ENCODE peak calls at places on chromosome 17, in seven cellular contexts. U is fibroblast of lung, Y is tibial artery, B is HAP-1, W is heart left ventricle, N is GM23338, L is HepG2. R is an unnamed sample. For H3K4me1, the result is how much of the 10 kb centered on the place peaks cover.

GRCh38 chr17:1203111-1203966 is 23.6 kb upstream of the ABR start:
- DNase-seq in U (peak), Y (peak), B (peak), W (peak), N (peak), L (no peak), R (peak)

GRCh38 chr17:61307905-61308886 is 91.4 kb upstream of the TBX2 start:
- DNase-seq in U (peak), Y (no peak), B (no peak), W (no peak), N (peak), L (no peak), R (peak)

GRCh38 chr17:45129940-45130639 is 2.2 kb downstream of the PLCD3 start:
- DNase-seq in U (no peak), Y (no peak), B (no peak), W (no peak), N (no peak), L (peak), R (no peak)

GRCh38 chr17:74529243-74529642 is 2.0 kb downstream of the CD300LB start:
- DNase-seq in U (no peak), Y (no peak), B (no peak), W (no peak), N (no peak), L (no peak), R (no peak)

GRCh38 chr17:76623271-76624146 is 20.0 kb downstream of the ST6GALNAC1 start:
- DNase-seq in U (peak), Y (peak), B (peak), W (peak), N (peak), L (peak), R (peak)

GRCh38 chr17:69213059-69213813 is 15.4 kb downstream of the ABCA10 start:
- DNase-seq in U (no peak), Y (no peak), B (peak), W (no peak), N (peak), L (no peak), R (no peak)

GRCh38 chr17:38893612-38894011 is 23.8 kb downstream of the LASP1 start:
- DNase-seq in U (no peak), Y (no peak), B (no peak), W (peak), N (no peak), L (no peak), R (no peak)

GRCh38 chr17:43720311-43721060 is 38.1 kb downstream of the SOST start:
- DNase-seq in U (peak), Y (peak), B (no peak), W (peak), N (peak), L (peak), R (peak)

GRCh38 chr17:60154616-60155426 is 5.0 kb downstream of the CA4 start:
- DNase-seq in U (peak), Y (no peak), B (peak), W (peak), N (peak), L (no peak), R (no peak)

GRCh38 chr17:2949469-2950044 is 113.8 kb downstream of the OR1D5 start:
- DNase-seq in U (peak), Y (no peak), B (no peak), W (peak), N (no peak), L (no peak), R (no peak)

GRCh38 chr17:19242323-19242722 is 5.2 kb downstream of the EPN2 start:
- DNase-seq in U (no peak), Y (no peak), B (no peak), W (peak), N (peak), L (no peak), R (no peak)

GRCh38 chr17:71502443-71502842 is 618.4 kb upstream of the SOX9 start:
- DNase-seq in U (no peak), Y (no peak), B (no peak), W (no peak), N (no peak), L (no peak), R (no peak)

GRCh38 chr17:6755731-6756184 is at the start of gene XAF1:
- DNase-seq in U (peak), Y (peak), B (no peak), W (peak), N (no peak), L (no peak), R (peak)

GRCh38 chr17:49106366-49107210 is 26.0 kb upstream of the B4GALNT2 start:
- DNase-seq in U (peak), Y (no peak), B (no peak), W (no peak), N (peak), L (peak), R (no peak)

GRCh38 chr17:14748036-14748715 is 447.3 kb downstream of the HS3ST3B1 start:
- DNase-seq in U (no peak), Y (no peak), B (no peak), W (no peak), N (no peak), L (no peak), R (no peak)

GRCh38 chr17:38322156-38322779 is 21.5 kb downstream of the GPR179 start:
- DNase-seq in U (peak), Y (peak), B (peak), W (peak), N (peak), L (peak), R (peak)

DNA sequence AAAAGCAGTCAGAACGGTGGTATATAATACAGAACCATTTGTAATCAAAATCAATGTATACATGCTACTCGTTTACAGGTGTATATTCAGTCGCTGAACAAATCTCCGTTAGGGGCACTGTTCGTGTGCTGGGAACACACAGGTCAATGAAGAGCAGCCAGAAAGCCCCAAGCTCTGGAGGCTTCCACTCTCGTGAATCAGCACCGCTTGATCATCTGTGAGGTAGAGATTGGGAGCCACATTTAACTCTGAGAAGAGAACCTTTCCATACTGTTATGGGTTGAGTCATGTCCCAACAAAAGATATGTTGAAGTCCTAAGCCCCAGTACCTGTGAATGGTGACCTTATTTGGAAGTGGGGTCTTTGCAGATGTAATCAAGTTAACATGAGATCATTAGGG is 5.4 kb upstream of the CYTH1 start:
- DNase-seq in U (no peak), Y (no peak), B (no peak), W (peak), N (peak), L (no peak), R (no peak)
- H3K4me1 ChIP-seq in U (under half), Y (under half), B (under half), W (under half), N (under half), L (half or more), R (under half)

GRCh38 chr17:42675348-42675983 is 1.3 kb downstream of the PLEKHH3 start:
- DNase-seq in U (no peak), Y (no peak), B (no peak), W (peak), N (peak), L (no peak), R (no peak)
- H3K4me1 ChIP-seq in U (under half), Y (half or more), B (under half), W (under half), N (under half), L (under half), R (under half)

GRCh38 chr17:35930211-35931065 is at the start of gene RDM1:
- DNase-seq in U (peak), Y (peak), B (peak), W (no peak), N (peak), L (no peak), R (peak)
- H3K4me1 ChIP-seq in U (under half), Y (under half), B (under half), W (under half), N (under half), L (under half), R (under half)

DNA sequence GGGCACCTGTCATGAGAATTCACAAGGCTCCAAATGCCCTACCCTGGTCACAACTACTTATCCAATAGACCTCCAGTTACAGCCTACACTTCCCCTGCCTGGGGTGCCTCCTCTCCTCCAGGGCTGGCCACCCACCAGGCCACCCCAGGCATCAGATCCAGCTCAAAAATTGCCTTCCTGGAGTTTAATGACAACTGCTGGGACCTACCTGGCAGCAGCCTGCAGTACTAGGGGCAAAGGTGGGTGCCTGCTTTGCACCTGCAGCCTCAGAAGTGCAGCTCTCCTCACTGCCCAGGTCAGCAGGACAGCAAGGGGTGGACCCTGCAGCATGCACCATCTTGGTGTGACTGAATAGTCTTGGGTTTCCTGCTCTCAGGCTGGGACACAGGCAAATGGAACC is 3.6 kb downstream of the GP1BA start:
- DNase-seq in U (no peak), Y (no peak), B (no peak), W (no peak), N (no peak), L (no peak), R (no peak)
- H3K4me1 ChIP-seq in U (under half), Y (under half), B (under half), W (under half), N (under half), L (under half), R (under half)

GRCh38 chr17:80317706-80317980 is 57.0 kb downstream of the RNF213 start:
- DNase-seq in U (no peak), Y (no peak), B (no peak), W (no peak), N (no peak), L (no peak), R (no peak)
- H3K4me1 ChIP-seq in U (under half), Y (under half), B (under half), W (under half), N (under half), L (under half), R (under half)

R was measured in uterus.